ENCODE peak calls at places on chromosomes 1 and 21, in nine cellular contexts. F, K, O, A, G, U, Z, C and T are unnamed samples.

GRCh38 chr1:25885602-25886001 is 10.1 kb upstream of the PAQR7 start:
- DNase-seq in K (no peak), U (no peak), Z (no peak), G (no peak), F (no peak), O (no peak), A (no peak), C (no peak), T (no peak)

GRCh38 chr1:196071452-196071851 is 536.8 kb downstream of the KCNT2 start:
- DNase-seq in K (no peak), G (no peak), A (no peak), O (no peak), U (no peak), Z (no peak), F (no peak), C (no peak), T (no peak)

GRCh38 chr1:94677714-94678113 is 136.2 kb upstream of the F3 start:
- DNase-seq in O (no peak), Z (no peak), U (no peak), F (no peak), C (no peak), K (no peak), A (no peak), G (no peak), T (no peak)

GRCh38 chr1:159000627-159001026 is 9.1 kb upstream of the IFI16 start:
- DNase-seq in K (no peak), F (peak), C (no peak), A (peak), G (peak), Z (no peak), U (no peak), O (no peak), T (no peak)

GRCh38 chr1:20080441-20081330 is 10.7 kb downstream of the PLA2G5 start:
- DNase-seq in Z (no peak), O (no peak), C (no peak), U (no peak), K (no peak), F (no peak), A (no peak), G (no peak), T (no peak)

GRCh38 chr21:29075706-29076447 is 2.4 kb upstream of the CCT8 start:
- DNase-seq in C (no peak), O (no peak), U (no peak), K (no peak), A (no peak), F (no peak), Z (no peak), G (peak), T (no peak)

GRCh38 chr1:95017775-95018174 is 55.0 kb downstream of the ALG14 start:
- DNase-seq in O (no peak), G (no peak), C (no peak), F (no peak), K (no peak), A (no peak), Z (no peak), U (no peak), T (no peak)

GRCh38 chr1:1208713-1209433 is 2.5 kb upstream of the TNFRSF18 start:
- DNase-seq in F (no peak), G (peak), O (no peak), K (no peak), C (no peak), U (peak), A (peak), Z (no peak), T (peak)

GRCh38 chr1:112689196-112689841 is 14.9 kb downstream of the MOV10 start:
- DNase-seq in U (no peak), G (no peak), A (no peak), K (no peak), F (no peak), C (no peak), O (no peak), Z (no peak), T (no peak)

GRCh38 chr21:37207441-37208009 is 59.6 kb downstream of the VPS26C start:
- DNase-seq in Z (no peak), K (no peak), A (peak), G (no peak), U (no peak), C (no peak), F (no peak), O (no peak), T (no peak)

GRCh38 chr21:36024782-36025181 is 35.5 kb downstream of the SETD4 start:
- DNase-seq in C (no peak), O (no peak), K (no peak), F (no peak), U (no peak), Z (no peak), G (no peak), A (no peak), T (no peak)

GRCh38 chr21:32771134-32771523 is 426 bp downstream of the PAXBP1 start:
- DNase-seq in K (no peak), U (peak), A (peak), C (peak), O (peak), G (peak), Z (peak), F (no peak), T (peak)

GRCh38 chr1:15116966-15117365 is 36.6 kb upstream of the TMEM51 start:
- DNase-seq in F (no peak), U (no peak), O (no peak), Z (no peak), A (peak), K (no peak), C (no peak), G (no peak), T (no peak)

GRCh38 chr1:224213438-224214119 is 30.5 kb downstream of the DEGS1 start:
- DNase-seq in F (no peak), Z (no peak), U (no peak), K (no peak), C (no peak), O (no peak), A (no peak), G (no peak), T (no peak)

GRCh38 chr1:245156736-245157505 is 2.1 kb downstream of the KIF26B start:
- DNase-seq in A (no peak), O (peak), K (no peak), C (no peak), G (peak), F (no peak), U (peak), Z (no peak), T (no peak)

GRCh38 chr1:33966346-33967141 is 102.7 kb downstream of the HMGB4 start:
- DNase-seq in K (no peak), A (no peak), C (no peak), F (no peak), O (no peak), Z (no peak), G (no peak), U (no peak), T (no peak)

GRCh38 chr1:234240680-234241079 is 132.6 kb upstream of the COA6 start:
- DNase-seq in K (no peak), Z (no peak), C (no peak), A (no peak), F (no peak), U (no peak), O (no peak), G (no peak), T (no peak)

GRCh38 chr1:40476924-40477679 is at the start of gene ZFP69:
- DNase-seq in C (peak), F (peak), Z (peak), K (peak), G (peak), A (peak), O (peak), U (peak), T (peak)

GRCh38 chr1:234774971-234775370 is 165.0 kb upstream of the IRF2BP2 start:
- DNase-seq in O (no peak), U (no peak), C (no peak), F (no peak), Z (no peak), A (no peak), K (no peak), G (no peak), T (no peak)

GRCh38 chr1:34918609-34919561 is 10.6 kb downstream of the DLGAP3 start:
- DNase-seq in K (no peak), Z (no peak), F (no peak), C (no peak), U (peak), O (peak), G (no peak), A (no peak), T (no peak)

GRCh38 chr1:215539803-215540575 is 27.1 kb upstream of the KCTD3 start:
- DNase-seq in C (no peak), A (no peak), O (no peak), U (no peak), G (peak), Z (no peak), F (no peak), K (no peak), T (peak)